ENCODE peak calls at places on chromosomes 3 and 15, in four cellular contexts. O is RWPE2, R is adrenal gland, H is A673. Y is an unnamed sample. For H3K4me1, the result is how much of the 10 kb centered on the place peaks cover.

GRCh38 chr3:184129012-184129411 is 6.1 kb upstream of the EIF2B5 start:
- DNase-seq in O (no peak), R (peak), H (peak), Y (peak)

GRCh38 chr3:193894121-193894863 is 241.7 kb upstream of the HES1 start:
- DNase-seq in O (no peak), R (no peak), H (peak), Y (no peak)

GRCh38 chr3:4908769-4909156 is 70.5 kb upstream of the BHLHE40 start:
- DNase-seq in O (no peak), R (no peak), H (no peak), Y (no peak)

GRCh38 chr3:189119947-189120346 is 51.8 kb upstream of the TPRG1 start:
- DNase-seq in O (no peak), R (no peak), H (no peak), Y (no peak)

GRCh38 chr3:145531548-145531947 is 629.4 kb downstream of the PLOD2 start:
- DNase-seq in O (no peak), R (no peak), H (no peak), Y (no peak)

GRCh38 chr15:64024172-64025050 is 21.9 kb downstream of the DAPK2 start:
- DNase-seq in O (no peak), R (no peak), H (no peak), Y (no peak)

GRCh38 chr3:197541756-197542539 is 13.8 kb downstream of the BDH1 start:
- DNase-seq in O (no peak), R (peak), H (peak), Y (peak)

GRCh38 chr15:59278120-59278519 is 71.5 kb downstream of the LDHAL6B start:
- DNase-seq in O (no peak), R (no peak), H (no peak), Y (no peak)

GRCh38 chr3:73029321-73029796 is 32.1 kb upstream of the EBLN2 start:
- DNase-seq in O (no peak), R (peak), H (no peak), Y (no peak)

GRCh38 chr15:32905481-32905880 is 187.7 kb downstream of the GREM1 start:
- DNase-seq in O (no peak), R (no peak), H (no peak), Y (no peak)

GRCh38 chr3:55203006-55203405 is 275.1 kb upstream of the LRTM1 start:
- DNase-seq in O (no peak), R (no peak), H (no peak), Y (no peak)

GRCh38 chr3:70550723-70551319 is 238.4 kb upstream of the MDFIC2 start:
- DNase-seq in O (no peak), R (peak), H (peak), Y (peak)

GRCh38 chr3:187079090-187080022 is 59.9 kb downstream of the RPL39L start:
- DNase-seq in O (no peak), R (no peak), H (no peak), Y (no peak)

GRCh38 chr3:128095222-128095703 is 28.3 kb downstream of the RUVBL1 start:
- DNase-seq in O (peak), R (peak), H (peak), Y (peak)

DNA sequence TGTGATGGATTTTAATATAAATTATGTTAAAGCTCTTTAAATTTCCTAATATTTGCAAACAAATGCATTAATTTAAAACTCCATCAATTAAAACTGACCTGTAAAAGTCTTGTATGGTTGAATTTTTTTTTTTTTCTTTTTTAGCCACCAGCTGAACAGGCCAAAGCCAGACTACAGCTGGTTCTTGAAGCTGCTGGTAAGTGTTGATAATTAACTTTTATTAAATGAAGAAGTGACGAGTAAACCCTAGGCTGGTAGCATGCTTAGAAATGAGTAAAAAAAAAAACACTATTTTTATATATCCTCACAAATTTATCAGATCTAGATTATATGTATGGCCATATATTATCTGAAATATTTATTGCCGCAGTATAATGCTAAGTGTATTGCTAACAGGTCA is 216.3 kb upstream of the MLF1 start:
- DNase-seq in O (no peak), R (no peak), H (no peak), Y (no peak)
- H3K4me1 ChIP-seq in O (under half), R (under half), H (under half), Y (under half)

GRCh38 chr3:62604746-62605351 is 231.5 kb upstream of the FEZF2 start:
- DNase-seq in O (no peak), R (no peak), H (no peak), Y (no peak)

GRCh38 chr3:62605413-62606068 is 232.2 kb upstream of the FEZF2 start:
- DNase-seq in O (no peak), R (no peak), H (no peak), Y (no peak)

GRCh38 chr3:62604301-62604700 is 231.0 kb upstream of the FEZF2 start:
- DNase-seq in O (no peak), R (no peak), H (peak), Y (no peak)

GRCh38 chr3:62601238-62601856 is 228.0 kb upstream of the FEZF2 start:
- DNase-seq in O (no peak), R (peak), H (peak), Y (peak)

DNA sequence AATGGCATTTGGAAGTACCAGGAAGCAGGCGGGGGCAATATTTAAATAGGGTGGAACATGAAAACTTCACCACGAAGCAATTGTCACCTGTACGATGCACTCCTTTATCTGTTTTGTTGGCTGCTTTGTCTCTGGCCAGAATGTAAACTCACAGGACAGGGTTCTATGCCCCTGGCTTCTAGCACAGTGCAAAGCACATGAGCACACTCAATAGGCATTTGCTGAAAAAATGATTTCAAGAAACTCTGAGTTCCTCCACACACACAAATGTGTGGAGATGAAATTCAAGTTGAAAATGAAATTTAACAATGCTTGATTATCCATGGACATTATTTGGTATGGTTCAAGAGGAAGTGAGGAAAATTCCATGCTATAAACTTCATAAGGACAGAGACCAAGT is 229.6 kb upstream of the FEZF2 start:
- DNase-seq in O (no peak), R (no peak), H (no peak), Y (no peak)
- H3K4me1 ChIP-seq in O (half or more), R (under half), H (under half), Y (under half)

DNA sequence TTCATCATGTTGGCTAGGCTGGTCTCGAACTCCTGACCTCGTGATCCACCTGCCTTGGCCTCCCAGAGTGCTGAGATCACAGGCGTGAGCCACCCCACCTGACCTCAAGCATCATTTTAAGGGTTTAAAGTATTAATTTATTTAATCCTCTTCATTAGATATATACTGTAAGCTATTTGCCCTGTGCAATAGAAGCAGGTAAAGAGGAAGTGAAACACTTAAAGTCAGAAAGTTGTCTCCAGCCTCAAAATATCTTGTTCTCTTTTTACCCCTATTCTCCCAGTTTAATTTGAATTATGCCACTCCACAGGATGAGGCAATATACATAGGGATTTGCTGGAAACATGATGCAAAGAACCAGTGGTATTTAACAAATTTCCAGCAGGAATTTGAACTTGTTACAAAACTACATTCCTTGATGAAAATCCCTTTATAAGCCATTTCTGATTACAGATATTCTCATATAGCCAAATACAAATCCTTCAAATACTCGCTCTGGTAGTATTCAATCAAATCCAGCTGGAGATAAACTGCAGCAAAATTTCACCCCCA is 2.0 kb downstream of the NDUFB5 start:
- DNase-seq in O (no peak), R (no peak), H (no peak), Y (no peak)
- H3K4me1 ChIP-seq in O (under half), R (under half), H (under half), Y (under half)

GRCh38 chr15:31331389-31331788 is 4.8 kb downstream of the KLF13 start:
- DNase-seq in O (no peak), R (no peak), H (no peak), Y (no peak)
- H3K4me1 ChIP-seq in O (under half), R (half or more), H (under half), Y (under half)

DNA sequence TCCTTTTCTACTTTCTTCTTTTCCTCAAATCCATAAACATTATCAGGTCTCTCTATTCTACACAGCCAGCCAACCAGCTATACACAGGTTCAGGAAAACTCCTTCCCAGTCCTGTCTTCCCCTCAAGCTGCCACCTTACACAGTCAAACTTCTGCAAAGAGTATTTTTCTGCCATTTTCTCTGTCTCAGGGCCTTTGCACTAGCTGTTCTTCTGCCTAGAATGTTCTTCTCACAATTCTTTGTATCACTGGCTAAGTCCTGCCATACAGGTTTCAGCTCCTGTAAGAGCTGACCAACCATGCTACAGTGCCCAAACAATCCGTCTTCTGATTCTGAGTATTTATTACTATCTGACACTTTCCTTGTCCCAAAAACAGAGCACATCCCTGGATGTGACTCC is 278.3 kb upstream of the ICE2 start:
- DNase-seq in O (no peak), R (no peak), H (no peak), Y (no peak)
- H3K4me1 ChIP-seq in O (under half), R (under half), H (under half), Y (under half)

Y was measured in SJCRH30.